ENCODE peak calls at places on chromosomes 13 and 19, in seven cellular contexts. One of them, this sample, is unnamed.

GRCh38 chr19:40745402-40745780 is 4.9 kb downstream of the ACTMAP start:
- DNase-seq in mammary epithelial cell: no peak
- DNase-seq in astrocyte of the cerebellum: no peak
- DNase-seq in fibroblast of mammary gland: peak
- DNase-seq in fibroblast of pulmonary artery: peak
- DNase-seq in Panc1: no peak
- DNase-seq in GM12878: no peak
- DNase-seq in this sample: no peak

GRCh38 chr13:32883501-32883900 is 132.7 kb upstream of the KL start:
- DNase-seq in mammary epithelial cell: no peak
- DNase-seq in astrocyte of the cerebellum: peak
- DNase-seq in fibroblast of mammary gland: peak
- DNase-seq in fibroblast of pulmonary artery: peak
- DNase-seq in Panc1: no peak
- DNase-seq in GM12878: no peak
- DNase-seq in this sample: no peak

GRCh38 chr19:36973021-36973843 is 57.1 kb downstream of the ZNF568 start:
- DNase-seq in mammary epithelial cell: peak
- DNase-seq in astrocyte of the cerebellum: peak
- DNase-seq in fibroblast of mammary gland: peak
- DNase-seq in fibroblast of pulmonary artery: peak
- DNase-seq in Panc1: peak
- DNase-seq in GM12878: peak
- DNase-seq in this sample: peak

GRCh38 chr19:9941236-9941635 is 4.9 kb upstream of the OLFM2 start:
- DNase-seq in mammary epithelial cell: no peak
- DNase-seq in astrocyte of the cerebellum: no peak
- DNase-seq in fibroblast of mammary gland: peak
- DNase-seq in fibroblast of pulmonary artery: no peak
- DNase-seq in Panc1: no peak
- DNase-seq in GM12878: no peak
- DNase-seq in this sample: no peak

GRCh38 chr13:110454227-110454859 is 107.2 kb downstream of the RAB20 start:
- DNase-seq in mammary epithelial cell: no peak
- DNase-seq in astrocyte of the cerebellum: no peak
- DNase-seq in fibroblast of mammary gland: no peak
- DNase-seq in fibroblast of pulmonary artery: no peak
- DNase-seq in Panc1: no peak
- DNase-seq in GM12878: no peak
- DNase-seq in this sample: no peak

GRCh38 chr13:68970532-68970931 is 1137.1 kb upstream of the ATXN8OS start:
- DNase-seq in mammary epithelial cell: no peak
- DNase-seq in astrocyte of the cerebellum: no peak
- DNase-seq in fibroblast of mammary gland: no peak
- DNase-seq in fibroblast of pulmonary artery: no peak
- DNase-seq in Panc1: no peak
- DNase-seq in GM12878: no peak
- DNase-seq in this sample: no peak

GRCh38 chr19:22422220-22422619 is at the start of gene ZNF98:
- DNase-seq in mammary epithelial cell: no peak
- DNase-seq in astrocyte of the cerebellum: no peak
- DNase-seq in fibroblast of mammary gland: no peak
- DNase-seq in fibroblast of pulmonary artery: peak
- DNase-seq in Panc1: no peak
- DNase-seq in GM12878: no peak
- DNase-seq in this sample: no peak

GRCh38 chr19:29364224-29364726 is 151.3 kb upstream of the UQCRFS1 start:
- DNase-seq in mammary epithelial cell: no peak
- DNase-seq in astrocyte of the cerebellum: no peak
- DNase-seq in fibroblast of mammary gland: no peak
- DNase-seq in fibroblast of pulmonary artery: no peak
- DNase-seq in Panc1: no peak
- DNase-seq in GM12878: no peak
- DNase-seq in this sample: no peak

GRCh38 chr13:83879431-83880171 is 2.7 kb downstream of the SLITRK1 start:
- DNase-seq in mammary epithelial cell: peak
- DNase-seq in astrocyte of the cerebellum: no peak
- DNase-seq in fibroblast of mammary gland: peak
- DNase-seq in fibroblast of pulmonary artery: no peak
- DNase-seq in Panc1: no peak
- DNase-seq in GM12878: no peak
- DNase-seq in this sample: no peak

GRCh38 chr13:85601526-85601925 is 197.7 kb downstream of the SLITRK6 start:
- DNase-seq in mammary epithelial cell: no peak
- DNase-seq in astrocyte of the cerebellum: no peak
- DNase-seq in fibroblast of mammary gland: no peak
- DNase-seq in fibroblast of pulmonary artery: no peak
- DNase-seq in Panc1: no peak
- DNase-seq in GM12878: no peak
- DNase-seq in this sample: no peak

GRCh38 chr13:64248371-64249065 is 2832.9 kb upstream of the PCDH20 start:
- DNase-seq in mammary epithelial cell: no peak
- DNase-seq in astrocyte of the cerebellum: peak
- DNase-seq in fibroblast of mammary gland: no peak
- DNase-seq in fibroblast of pulmonary artery: peak
- DNase-seq in Panc1: no peak
- DNase-seq in GM12878: no peak
- DNase-seq in this sample: no peak

GRCh38 chr19:58054792-58055482 is 4.1 kb upstream of the ZNF135 start:
- DNase-seq in mammary epithelial cell: no peak
- DNase-seq in astrocyte of the cerebellum: no peak
- DNase-seq in fibroblast of mammary gland: peak
- DNase-seq in fibroblast of pulmonary artery: peak
- DNase-seq in Panc1: no peak
- DNase-seq in GM12878: no peak
- DNase-seq in this sample: no peak
- H3K4me3 ChIP-seq in mammary epithelial cell: no peak
- H3K4me3 ChIP-seq in astrocyte of the cerebellum: peak
- H3K4me3 ChIP-seq in fibroblast of mammary gland: peak
- H3K4me3 ChIP-seq in fibroblast of pulmonary artery: peak
- H3K4me3 ChIP-seq in Panc1: no peak
- H3K4me3 ChIP-seq in GM12878: no peak
- H3K4me3 ChIP-seq in this sample: no peak

GRCh38 chr13:52850396-52851152 is 2.1 kb upstream of the PCDH8 start:
- DNase-seq in mammary epithelial cell: peak
- DNase-seq in astrocyte of the cerebellum: no peak
- DNase-seq in fibroblast of mammary gland: peak
- DNase-seq in fibroblast of pulmonary artery: peak
- DNase-seq in Panc1: no peak
- DNase-seq in GM12878: no peak
- DNase-seq in this sample: no peak
- TF ChIP-seq CTCF in mammary epithelial cell: no peak
- TF ChIP-seq CTCF in astrocyte of the cerebellum: peak
- TF ChIP-seq CTCF in fibroblast of mammary gland: no peak
- TF ChIP-seq CTCF in fibroblast of pulmonary artery: no peak
- TF ChIP-seq CTCF in Panc1: peak
- TF ChIP-seq CTCF in GM12878: no peak
- TF ChIP-seq CTCF in this sample: peak

DNA sequence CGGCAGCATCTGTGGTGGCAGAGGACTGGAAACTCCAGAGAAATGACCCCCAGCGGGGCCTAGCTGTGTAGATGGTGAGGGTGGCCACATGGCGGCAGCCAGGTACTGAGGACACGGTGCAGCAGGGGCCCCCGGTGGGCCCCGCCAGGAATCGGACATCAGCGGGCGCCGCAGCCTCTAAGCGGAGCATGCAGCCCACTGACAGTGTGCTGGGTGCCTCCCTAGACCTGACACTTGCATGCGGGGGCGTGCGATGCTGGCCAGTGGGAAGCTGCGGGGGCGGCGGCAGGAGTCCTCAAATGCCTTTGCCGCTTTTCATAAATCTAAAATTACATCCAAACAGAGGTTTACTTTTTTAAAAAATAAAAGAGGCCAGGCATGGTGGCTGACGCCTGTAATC is 16.1 kb downstream of the ADAT3 start:
- DNase-seq in mammary epithelial cell: no peak
- DNase-seq in astrocyte of the cerebellum: no peak
- DNase-seq in fibroblast of mammary gland: no peak
- DNase-seq in fibroblast of pulmonary artery: no peak
- DNase-seq in Panc1: no peak
- DNase-seq in GM12878: no peak
- DNase-seq in this sample: no peak
- H3K4me3 ChIP-seq in mammary epithelial cell: no peak
- H3K4me3 ChIP-seq in astrocyte of the cerebellum: no peak
- H3K4me3 ChIP-seq in fibroblast of mammary gland: no peak
- H3K4me3 ChIP-seq in fibroblast of pulmonary artery: no peak
- H3K4me3 ChIP-seq in Panc1: no peak
- H3K4me3 ChIP-seq in GM12878: no peak
- H3K4me3 ChIP-seq in this sample: no peak

DNA sequence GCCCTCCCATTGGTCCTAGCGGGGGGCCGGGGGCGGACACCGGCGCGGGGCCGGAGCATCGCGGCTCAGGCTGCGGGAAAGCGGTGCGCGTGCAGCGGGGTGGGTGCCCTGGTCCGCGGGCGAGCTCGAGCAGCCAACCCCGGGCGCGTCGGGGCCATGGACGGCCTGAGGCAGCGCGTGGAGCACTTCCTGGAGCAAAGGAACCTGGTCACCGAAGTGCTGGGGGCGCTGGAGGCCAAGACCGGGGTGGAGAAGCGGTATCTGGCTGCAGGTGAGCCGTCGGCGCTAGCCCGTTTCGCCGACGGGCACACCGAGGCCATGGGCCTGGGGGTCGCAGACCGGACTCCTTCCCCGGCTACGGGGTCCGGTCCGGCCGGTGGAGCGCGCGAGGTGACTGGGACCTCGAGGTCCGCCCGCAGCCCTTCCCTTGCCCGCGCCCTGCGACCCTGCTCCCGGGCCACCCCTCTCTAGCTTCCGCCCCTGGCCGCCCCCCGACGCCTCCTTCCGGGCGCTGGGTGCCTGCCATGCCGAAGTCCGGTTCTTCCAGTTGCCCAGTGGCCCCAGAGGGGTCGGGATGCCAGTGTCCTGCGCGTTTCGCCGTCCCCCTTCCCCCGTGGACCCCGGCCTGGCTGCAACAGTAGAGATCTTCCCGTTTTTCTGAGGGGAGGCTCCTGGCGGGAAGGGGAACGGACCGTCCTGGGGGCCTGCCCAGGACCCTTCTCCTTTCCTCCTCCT is at the start of gene REEP6:
- DNase-seq in mammary epithelial cell: no peak
- DNase-seq in astrocyte of the cerebellum: no peak
- DNase-seq in fibroblast of mammary gland: no peak
- DNase-seq in fibroblast of pulmonary artery: no peak
- DNase-seq in Panc1: no peak
- DNase-seq in GM12878: no peak
- DNase-seq in this sample: no peak
- TF ChIP-seq CTCF in mammary epithelial cell: no peak
- TF ChIP-seq CTCF in astrocyte of the cerebellum: no peak
- TF ChIP-seq CTCF in fibroblast of mammary gland: no peak
- TF ChIP-seq CTCF in fibroblast of pulmonary artery: no peak
- TF ChIP-seq CTCF in Panc1: no peak
- TF ChIP-seq CTCF in GM12878: no peak
- TF ChIP-seq CTCF in this sample: no peak

GRCh38 chr19:6076291-6076665 is 34.0 kb downstream of the RFX2 start:
- DNase-seq in mammary epithelial cell: no peak
- DNase-seq in astrocyte of the cerebellum: no peak
- DNase-seq in fibroblast of mammary gland: no peak
- DNase-seq in fibroblast of pulmonary artery: no peak
- DNase-seq in Panc1: no peak
- DNase-seq in GM12878: no peak
- DNase-seq in this sample: no peak

GRCh38 chr19:6073858-6074708 is 36.2 kb downstream of the RFX2 start:
- DNase-seq in mammary epithelial cell: no peak
- DNase-seq in astrocyte of the cerebellum: no peak
- DNase-seq in fibroblast of mammary gland: no peak
- DNase-seq in fibroblast of pulmonary artery: no peak
- DNase-seq in Panc1: no peak
- DNase-seq in GM12878: no peak
- DNase-seq in this sample: no peak

GRCh38 chr19:6074709-6075403 is 35.4 kb downstream of the RFX2 start:
- DNase-seq in mammary epithelial cell: no peak
- DNase-seq in astrocyte of the cerebellum: no peak
- DNase-seq in fibroblast of mammary gland: no peak
- DNase-seq in fibroblast of pulmonary artery: no peak
- DNase-seq in Panc1: no peak
- DNase-seq in GM12878: no peak
- DNase-seq in this sample: no peak

GRCh38 chr19:6076675-6077463 is 33.4 kb downstream of the RFX2 start:
- DNase-seq in mammary epithelial cell: peak
- DNase-seq in astrocyte of the cerebellum: peak
- DNase-seq in fibroblast of mammary gland: peak
- DNase-seq in fibroblast of pulmonary artery: peak
- DNase-seq in Panc1: no peak
- DNase-seq in GM12878: no peak
- DNase-seq in this sample: no peak

GRCh38 chr19:6078068-6078467 is 32.2 kb downstream of the RFX2 start:
- DNase-seq in mammary epithelial cell: no peak
- DNase-seq in astrocyte of the cerebellum: no peak
- DNase-seq in fibroblast of mammary gland: no peak
- DNase-seq in fibroblast of pulmonary artery: no peak
- DNase-seq in Panc1: no peak
- DNase-seq in GM12878: no peak
- DNase-seq in this sample: no peak
- H3K4me3 ChIP-seq in mammary epithelial cell: no peak
- H3K4me3 ChIP-seq in astrocyte of the cerebellum: no peak
- H3K4me3 ChIP-seq in fibroblast of mammary gland: no peak
- H3K4me3 ChIP-seq in fibroblast of pulmonary artery: no peak
- H3K4me3 ChIP-seq in Panc1: no peak
- H3K4me3 ChIP-seq in GM12878: no peak
- H3K4me3 ChIP-seq in this sample: no peak

DNA sequence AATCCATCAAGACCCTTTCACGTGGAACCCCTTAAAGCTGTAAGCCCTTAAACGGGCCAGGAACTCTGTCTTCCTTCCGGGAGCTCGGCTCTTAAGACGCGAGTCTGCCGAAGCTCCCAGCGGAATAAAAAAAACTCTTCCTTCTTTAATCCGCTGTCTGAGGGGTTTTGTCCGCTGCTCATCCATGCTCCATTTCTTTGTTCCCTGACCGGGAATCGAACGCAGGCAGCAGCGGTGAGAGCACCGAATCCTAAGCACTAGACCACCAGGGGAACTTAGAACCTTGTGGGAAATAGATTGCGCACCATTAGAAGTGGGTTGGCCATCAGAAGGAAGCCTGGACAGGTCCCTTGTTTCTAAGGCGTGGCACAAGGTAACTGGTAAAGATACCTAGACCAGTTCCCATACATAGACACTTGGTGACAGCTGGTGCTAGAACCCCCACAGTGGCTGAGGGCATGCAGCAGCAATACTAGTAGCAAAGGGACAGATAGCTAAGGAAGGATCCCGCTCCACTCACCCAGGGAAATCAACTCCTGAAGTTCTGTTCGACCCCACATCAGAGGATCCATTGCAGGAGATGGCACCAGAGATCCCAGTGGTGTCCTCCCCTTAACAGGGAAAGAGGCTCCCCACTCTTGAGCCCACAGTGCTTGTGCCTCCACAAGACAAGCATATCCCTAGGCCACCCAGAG is 1.5 kb upstream of the RGCC start:
- DNase-seq in mammary epithelial cell: no peak
- DNase-seq in astrocyte of the cerebellum: no peak
- DNase-seq in fibroblast of mammary gland: no peak
- DNase-seq in fibroblast of pulmonary artery: no peak
- DNase-seq in Panc1: peak
- DNase-seq in GM12878: no peak
- DNase-seq in this sample: no peak
- TF ChIP-seq CTCF in mammary epithelial cell: no peak
- TF ChIP-seq CTCF in astrocyte of the cerebellum: no peak
- TF ChIP-seq CTCF in fibroblast of mammary gland: no peak
- TF ChIP-seq CTCF in fibroblast of pulmonary artery: no peak
- TF ChIP-seq CTCF in Panc1: no peak
- TF ChIP-seq CTCF in GM12878: no peak
- TF ChIP-seq CTCF in this sample: no peak